ENCODE peak calls at places on chromosomes 5 and 9, in nine cellular contexts. O is HFF-Myc, S is A549, T is AG04450, L is iPS DF 6.9, E is colonic mucosa, Q is PC-3, B is fibroblast of pulmonary artery, A is neuronal stem cell. P is an unnamed sample.

GRCh38 chr5:139470821-139471300 is at the start of gene SMIM33:
- DNase-seq in O (no peak), S (no peak), T (no peak), L (no peak), E (peak; percentile 80), Q (no peak), B (no peak), A (no peak), P (no peak)

GRCh38 chr5:1103505-1104326 is 8.1 kb downstream of the SLC12A7 start:
- DNase-seq in O (no peak), S (no peak), T (no peak), L (no peak), E (peak; percentile 88), Q (no peak), B (no peak), A (no peak), P (peak; percentile 35)

GRCh38 chr5:68725905-68726683 is 367.7 kb upstream of the SLC30A5 start:
- DNase-seq in O (no peak), S (no peak), T (no peak), L (no peak), E (no peak), Q (no peak), B (no peak), A (no peak), P (no peak)

GRCh38 chr5:79699766-79700400 is 10.2 kb downstream of the CMYA5 start:
- DNase-seq in O (no peak), S (no peak), T (no peak), L (no peak), E (no peak), Q (peak; percentile 15), B (no peak), A (no peak), P (no peak)

GRCh38 chr9:15485836-15486678 is 24.7 kb downstream of the PSIP1 start:
- DNase-seq in O (no peak), S (peak; percentile 21), T (no peak), L (no peak), E (no peak), Q (peak; percentile 51), B (peak; percentile 46), A (no peak), P (peak; percentile 45)

GRCh38 chr5:158287643-158288228 is 428.8 kb upstream of the CLINT1 start:
- DNase-seq in O (peak; percentile 9), S (peak; percentile 5), T (peak; percentile 6), L (no peak), E (peak; percentile 29), Q (peak; percentile 93), B (peak; percentile 38), A (no peak), P (peak; percentile 61)

GRCh38 chr5:107670927-107671741 is at the start of gene EFNA5:
- DNase-seq in O (no peak), S (peak; percentile 30), T (no peak), L (no peak), E (peak; percentile 64), Q (peak; percentile 55), B (peak; percentile 52), A (no peak), P (peak; percentile 44)

GRCh38 chr9:8579661-8580060 is 780.1 kb upstream of the DMAC1 start:
- DNase-seq in O (no peak), S (no peak), T (no peak), L (no peak), E (no peak), Q (no peak), B (no peak), A (no peak), P (no peak)

GRCh38 chr5:148452499-148453193 is 68.9 kb downstream of the FBXO38 start:
- DNase-seq in O (no peak), S (no peak), T (no peak), L (no peak), E (no peak), Q (no peak), B (peak; percentile 34), A (no peak), P (no peak)

GRCh38 chr9:98097836-98098235 is 21.2 kb downstream of the TRIM14 start:
- DNase-seq in O (no peak), S (no peak), T (no peak), L (no peak), E (no peak), Q (peak; percentile 18), B (no peak), A (no peak), P (no peak)

GRCh38 chr5:9456435-9457042 is 89.3 kb downstream of the SEMA5A start:
- DNase-seq in O (peak; percentile 94), S (no peak), T (peak; percentile 85), L (no peak), E (no peak), Q (no peak), B (peak; percentile 19), A (peak; percentile 30), P (peak; percentile 74)

GRCh38 chr5:42250-42649 is 49.7 kb upstream of the PLEKHG4B start:
- DNase-seq in O (no peak), S (peak; percentile 41), T (no peak), L (no peak), E (no peak), Q (peak; percentile 66), B (peak; percentile 10), A (no peak), P (no peak)

GRCh38 chr9:113042884-113043657 is 13.5 kb downstream of the ZFP37 start:
- DNase-seq in O (no peak), S (peak; percentile 34), T (no peak), L (no peak), E (no peak), Q (peak; percentile 1), B (peak; percentile 3), A (no peak), P (peak; percentile 6)

GRCh38 chr9:86602715-86603114 is 248.5 kb upstream of the TUT7 start:
- DNase-seq in O (no peak), S (no peak), T (no peak), L (no peak), E (no peak), Q (no peak), B (no peak), A (no peak), P (no peak)

GRCh38 chr5:72920690-72921089 is 35.2 kb upstream of the FCHO2 start:
- DNase-seq in O (peak; percentile 14), S (peak; percentile 47), T (no peak), L (no peak), E (no peak), Q (peak; percentile 68), B (peak; percentile 52), A (no peak), P (peak; percentile 55)

GRCh38 chr5:87300744-87301143 is 33.1 kb downstream of the RASA1 start:
- DNase-seq in O (peak; percentile 85), S (peak; percentile 82), T (peak; percentile 46), L (no peak), E (no peak), Q (peak; percentile 97), B (peak; percentile 84), A (no peak), P (peak; percentile 82)

GRCh38 chr9:1048853-1049252 is 1.3 kb upstream of the DMRT2 start:
- DNase-seq in O (no peak), S (no peak), T (no peak), L (no peak), E (peak; percentile 54), Q (no peak), B (no peak), A (no peak), P (no peak)

GRCh38 chr9:1047605-1048235 is 2.4 kb upstream of the DMRT2 start:
- DNase-seq in O (no peak), S (no peak), T (no peak), L (no peak), E (peak; percentile 84), Q (peak; percentile 18), B (no peak), A (no peak), P (peak; percentile 31)

GRCh38 chr9:1051286-1052118 is 1.3 kb downstream of the DMRT2 start:
- DNase-seq in O (no peak), S (peak; percentile 65), T (no peak), L (no peak), E (peak; percentile 72), Q (no peak), B (no peak), A (no peak), P (no peak)

GRCh38 chr9:1050125-1050895 is at the start of gene DMRT2:
- DNase-seq in O (peak; percentile 36), S (peak; percentile 85), T (no peak), L (peak; percentile 89), E (peak; percentile 96), Q (no peak), B (peak; percentile 70), A (peak; percentile 93), P (peak; percentile 61)

GRCh38 chr9:1049641-1050040 is 516 bp upstream of the DMRT2 start:
- DNase-seq in O (no peak), S (no peak), T (no peak), L (no peak), E (peak; percentile 64), Q (no peak), B (no peak), A (no peak), P (no peak)
- H3K4me3 ChIP-seq in O (no peak overlapping the region), S (peak overlapping the region; percentile 6), T (no peak overlapping the region), L (no peak overlapping the region), E (no peak overlapping the region), Q (no peak overlapping the region), B (no peak overlapping the region), A (no peak overlapping the region), P (no peak overlapping the region)

GRCh38 chr9:89486681-89487080 is 11.2 kb downstream of the SEMA4D start:
- DNase-seq in O (no peak), S (no peak), T (no peak), L (no peak), E (no peak), Q (no peak), B (no peak), A (no peak), P (no peak)
- H3K4me3 ChIP-seq in O (no peak overlapping the region), S (no peak overlapping the region), T (no peak overlapping the region), L (no peak overlapping the region), E (no peak overlapping the region), Q (no peak overlapping the region), B (no peak overlapping the region), A (no peak overlapping the region), P (no peak overlapping the region)

GRCh38 chr5:180353963-180354574 is 933 bp upstream of the GFPT2 start:
- DNase-seq in O (no peak), S (no peak), T (no peak), L (no peak), E (no peak), Q (no peak), B (no peak), A (no peak), P (no peak)
- H3K4me3 ChIP-seq in O (peak overlapping the region; percentile 53), S (peak overlapping the region; percentile 93), T (peak overlapping the region; percentile 77), L (peak overlapping the region; percentile 44), E (peak overlapping the region; percentile 67), Q (peak overlapping the region; percentile 76), B (peak overlapping the region; percentile 76), A (peak overlapping the region; percentile 89), P (peak overlapping the region; percentile 79)

DNA sequence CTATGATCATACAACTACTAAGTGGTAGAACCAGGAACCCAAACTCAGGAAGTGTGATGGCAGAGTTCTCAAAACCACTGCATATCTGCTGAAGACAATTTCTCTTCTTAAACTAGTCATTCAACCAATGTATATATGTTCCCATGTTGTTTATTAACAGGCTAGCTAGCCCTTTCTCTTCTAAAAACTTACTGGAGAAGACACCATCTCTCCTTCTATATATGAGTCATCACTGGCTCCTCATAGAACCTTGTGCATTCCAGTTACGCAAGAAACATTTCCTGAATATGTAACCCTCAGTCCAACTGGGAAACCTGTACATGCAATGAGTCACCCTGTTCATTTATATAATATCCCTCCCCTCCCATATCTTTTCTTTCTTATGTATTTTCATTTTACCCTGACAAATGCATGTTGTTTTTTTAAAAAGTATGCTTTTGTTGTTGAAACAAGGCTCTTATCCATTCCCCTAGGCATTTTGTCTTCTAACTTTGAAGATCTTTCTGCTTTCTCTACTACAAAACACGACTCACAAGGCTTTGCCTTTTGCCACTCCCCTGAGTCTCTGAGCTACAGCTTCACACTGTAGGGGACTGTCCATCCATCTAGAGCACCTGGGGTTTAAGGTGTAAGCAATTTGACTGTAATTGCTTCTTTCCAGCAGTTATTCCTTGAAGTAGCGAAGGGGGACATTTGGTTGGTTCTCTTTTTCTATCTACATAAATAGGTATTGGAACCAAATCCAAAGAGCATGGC is 119.5 kb downstream of the ANXA1 start:
- DNase-seq in O (peak; percentile 35), S (peak; percentile 77), T (peak; percentile 16), L (no peak), E (no peak), Q (peak; percentile 77), B (peak; percentile 92), A (no peak), P (peak; percentile 88)
- H3K4me3 ChIP-seq in O (no peak overlapping the region), S (no peak overlapping the region), T (no peak overlapping the region), L (no peak overlapping the region), E (no peak overlapping the region), Q (no peak overlapping the region), B (no peak overlapping the region), A (no peak overlapping the region), P (no peak overlapping the region)